ENCODE peak calls at places on chromosomes 6 and 20, in six cellular contexts. Y, T, H, N, I and P are unnamed samples.

GRCh38 chr20:35312348-35312747 is 20.1 kb upstream of the FAM83C start:
- DNase-seq in Y (peak), T (peak), H (peak), N (peak), I (no peak), P (no peak)

GRCh38 chr6:111291334-111291705 is 191.7 kb downstream of the REV3L start:
- DNase-seq in Y (no peak), T (no peak), H (no peak), N (no peak), I (no peak), P (no peak)

GRCh38 chr20:40676466-40676865 is 12.6 kb downstream of the MAFB start:
- DNase-seq in Y (no peak), T (no peak), H (no peak), N (no peak), I (peak), P (no peak)

GRCh38 chr6:16487953-16488674 is 249.7 kb downstream of the GMPR start:
- DNase-seq in Y (no peak), T (no peak), H (no peak), N (no peak), I (no peak), P (no peak)

GRCh38 chr6:15255481-15256414 is 9.9 kb downstream of the JARID2 start:
- DNase-seq in Y (no peak), T (no peak), H (no peak), N (no peak), I (peak), P (no peak)

GRCh38 chr6:113690255-113690956 is 166.7 kb upstream of the MARCKS start:
- DNase-seq in Y (peak), T (peak), H (no peak), N (peak), I (peak), P (no peak)

GRCh38 chr6:22966711-22967110 is 397.3 kb downstream of the HDGFL1 start:
- DNase-seq in Y (no peak), T (no peak), H (no peak), N (no peak), I (no peak), P (no peak)

GRCh38 chr20:53699085-53699717 is 105.6 kb upstream of the ZNF217 start:
- DNase-seq in Y (no peak), T (no peak), H (no peak), N (no peak), I (no peak), P (no peak)

GRCh38 chr6:158293122-158293521 is 19.1 kb upstream of the TULP4 start:
- DNase-seq in Y (no peak), T (no peak), H (no peak), N (no peak), I (no peak), P (no peak)

GRCh38 chr6:98142839-98143238 is 691.5 kb upstream of the POU3F2 start:
- DNase-seq in Y (no peak), T (no peak), H (no peak), N (no peak), I (no peak), P (no peak)

GRCh38 chr20:61963885-61964674 is 101.6 kb downstream of the TAF4 start:
- DNase-seq in Y (no peak), T (no peak), H (no peak), N (no peak), I (no peak), P (no peak)

GRCh38 chr20:24892522-24892921 is 56.5 kb upstream of the CST7 start:
- DNase-seq in Y (no peak), T (no peak), H (no peak), N (no peak), I (no peak), P (no peak)

GRCh38 chr6:18497006-18497405 is 109.9 kb downstream of the RNF144B start:
- DNase-seq in Y (peak), T (no peak), H (no peak), N (no peak), I (no peak), P (no peak)

GRCh38 chr20:30489604-30490003 is 767.9 kb upstream of the DEFB115 start:
- DNase-seq in Y (no peak), T (no peak), H (no peak), N (no peak), I (no peak), P (no peak)

GRCh38 chr20:30487947-30488926 is 769.2 kb upstream of the DEFB115 start:
- DNase-seq in Y (no peak), T (no peak), H (no peak), N (no peak), I (no peak), P (no peak)

GRCh38 chr20:30491016-30491415 is 766.4 kb upstream of the DEFB115 start:
- DNase-seq in Y (no peak), T (no peak), H (no peak), N (no peak), I (no peak), P (no peak)

GRCh38 chr20:30486103-30486478 is 771.4 kb upstream of the DEFB115 start:
- DNase-seq in Y (peak), T (no peak), H (no peak), N (no peak), I (no peak), P (no peak)

DNA sequence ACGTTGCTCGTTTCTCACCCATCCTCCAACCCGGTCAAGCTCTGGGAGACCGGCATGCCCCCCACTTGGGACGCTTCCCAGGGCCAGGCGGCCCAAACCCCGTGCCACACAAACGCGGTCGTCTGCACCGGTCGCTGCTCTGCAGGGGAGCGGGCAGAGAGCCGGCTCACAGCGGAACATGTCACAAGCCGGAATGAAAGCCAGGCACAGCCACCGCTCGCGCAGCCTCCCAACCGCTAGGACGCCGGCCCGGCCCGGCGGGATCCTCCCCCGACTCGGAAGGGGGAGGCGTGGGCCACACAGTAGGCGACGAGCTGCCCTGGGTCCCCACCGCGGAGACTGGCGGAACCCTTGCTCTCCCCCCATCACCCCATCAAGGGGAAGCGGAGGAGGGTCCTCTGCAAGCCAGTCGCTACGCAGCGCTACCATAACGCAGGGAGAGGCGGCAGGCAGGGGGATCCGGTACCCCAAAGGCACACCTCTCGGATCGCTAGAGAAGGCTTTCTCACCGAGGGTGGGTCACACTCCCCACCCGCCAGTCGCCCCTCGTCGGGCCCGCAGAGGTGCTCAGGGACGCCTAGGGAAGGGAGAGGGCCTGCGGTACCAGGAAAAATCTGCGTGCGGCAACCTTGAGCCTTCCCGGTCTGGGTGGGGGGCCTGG is 768.4 kb upstream of the DEFB115 start:
- DNase-seq in Y (no peak), T (no peak), H (no peak), N (no peak), I (no peak), P (no peak)
- TF ChIP-seq EZH2 in Y (no peak), T (no peak), H (no peak), N (no peak), I (no peak), P (no peak)

DNA sequence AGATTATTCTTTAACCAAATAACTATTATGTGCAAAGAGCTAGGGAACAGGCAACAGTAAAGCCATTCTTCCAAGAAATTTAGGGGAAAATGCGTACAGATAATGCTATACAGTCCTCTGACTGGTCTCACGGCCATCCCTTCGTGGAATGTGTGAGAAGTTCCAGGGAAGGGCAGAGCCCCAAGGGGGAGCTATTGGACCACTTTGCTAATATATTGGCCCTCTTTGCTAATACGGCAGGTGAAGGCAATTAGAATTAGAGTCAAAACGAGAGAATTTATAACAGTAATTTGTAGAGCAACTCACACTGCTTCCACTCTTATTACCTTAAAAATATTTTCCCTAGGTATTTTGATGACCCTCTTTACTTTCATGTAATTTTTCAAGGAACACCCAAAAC is 140.4 kb downstream of the IMPG1 start:
- DNase-seq in Y (peak), T (peak), H (peak), N (peak), I (no peak), P (peak)
- TF ChIP-seq CTCF in Y (no peak), T (peak), H (peak), N (peak), I (peak), P (peak)

GRCh38 chr20:38445901-38446425 is 10.8 kb upstream of the SNHG17 start:
- DNase-seq in Y (no peak), T (no peak), H (no peak), N (no peak), I (no peak), P (no peak)

GRCh38 chr20:38447251-38447661 is 12.1 kb upstream of the SNHG17 start:
- DNase-seq in Y (no peak), T (no peak), H (peak), N (no peak), I (no peak), P (no peak)

GRCh38 chr20:38446441-38447209 is 11.5 kb upstream of the SNHG17 start:
- DNase-seq in Y (peak), T (peak), H (peak), N (peak), I (peak), P (peak)

GRCh38 chr20:38449046-38449445 is 13.9 kb upstream of the SNHG17 start:
- DNase-seq in Y (no peak), T (no peak), H (no peak), N (no peak), I (no peak), P (no peak)

GRCh38 chr20:38447931-38448675 is 13.0 kb upstream of the SNHG17 start:
- DNase-seq in Y (no peak), T (no peak), H (peak), N (no peak), I (no peak), P (no peak)
- H3K4me3 ChIP-seq in Y (no peak), T (peak), H (peak), N (peak), I (no peak), P (no peak)

GRCh38 chr20:63005862-63006564 is 751 bp downstream of the BHLHE23 start:
- DNase-seq in Y (peak), T (no peak), H (no peak), N (no peak), I (no peak), P (no peak)

GRCh38 chr20:63007472-63007721 is 633 bp upstream of the BHLHE23 start:
- DNase-seq in Y (no peak), T (no peak), H (no peak), N (no peak), I (no peak), P (no peak)

GRCh38 chr20:63007722-63008488 is 1.1 kb upstream of the BHLHE23 start:
- DNase-seq in Y (no peak), T (no peak), H (no peak), N (no peak), I (no peak), P (no peak)

GRCh38 chr20:63005240-63005861 is 1.4 kb downstream of the BHLHE23 start:
- DNase-seq in Y (no peak), T (no peak), H (no peak), N (no peak), I (no peak), P (no peak)

DNA sequence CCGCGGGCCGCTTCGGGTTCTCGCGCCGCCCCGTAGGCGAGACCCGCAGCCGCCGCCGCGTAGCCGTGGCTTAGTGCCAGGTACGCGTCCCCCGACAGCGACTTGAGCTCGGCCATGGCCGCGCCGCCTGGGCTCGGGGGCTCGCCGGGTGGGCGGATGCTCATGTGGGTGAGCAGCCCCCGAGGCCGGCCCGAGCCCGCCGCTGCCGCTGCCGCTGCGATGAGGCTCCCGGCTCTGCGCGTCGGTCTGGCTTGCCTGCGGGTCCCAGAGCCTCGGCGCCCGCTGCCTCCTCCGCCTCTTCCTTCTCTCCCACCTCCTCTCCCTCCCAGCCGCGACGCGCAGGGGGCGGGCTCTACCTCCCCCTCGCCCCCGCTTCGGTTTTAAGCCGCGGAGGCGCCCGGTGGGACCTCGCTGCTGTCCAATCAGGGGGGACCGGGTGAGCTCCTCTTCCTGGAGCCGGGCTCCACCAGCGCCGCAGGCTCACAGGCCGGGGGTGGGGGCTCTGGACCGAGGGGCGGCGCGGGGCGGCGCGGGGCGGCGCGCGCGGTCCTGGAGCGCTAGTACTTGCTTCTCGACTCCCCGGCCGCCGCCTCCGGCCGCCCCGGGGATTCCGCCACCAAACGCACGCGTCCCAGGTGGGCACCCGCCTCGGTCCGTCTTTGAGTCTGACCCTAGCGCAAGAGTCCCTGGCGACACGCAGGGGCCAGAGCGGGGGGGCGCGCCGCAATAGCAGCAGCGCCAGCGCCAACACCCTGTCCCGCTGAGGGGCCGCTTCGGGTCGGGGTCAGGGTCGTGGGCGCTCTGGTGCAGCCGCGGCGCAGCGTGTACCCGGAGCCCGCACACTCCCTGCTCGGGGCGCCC is at the start of gene BHLHE23:
- DNase-seq in Y (no peak), T (no peak), H (no peak), N (no peak), I (no peak), P (peak)
- TF ChIP-seq EZH2 in Y (peak), T (no peak), H (no peak), N (no peak), I (no peak), P (peak)

GRCh38 chr6:162699961-162700360 is 27.6 kb downstream of the PRKN start:
- DNase-seq in Y (no peak), T (no peak), H (no peak), N (no peak), I (no peak), P (no peak)
- TF ChIP-seq CTCF in Y (no peak), T (no peak), H (no peak), N (no peak), I (no peak), P (no peak)